ENCODE peak calls at places on chromosomes 6 and 20, in six cellular contexts. One of them, this sample, is unnamed.

GRCh38 chr6:98041921-98042320 is 758.9 kb upstream of the MMS22L start:
- DNase-seq in choroid plexus epithelial cell: no peak
- DNase-seq in activated T-cell treated with anti-CD3 and anti-CD28 coated beads for 1 hour: no peak
- DNase-seq in central memory CD4-positive, alpha-beta T cell: no peak
- DNase-seq in uterus: no peak
- DNase-seq in CD4-positive, CD25-positive, alpha-beta regulatory T cell: no peak
- DNase-seq in this sample: no peak

GRCh38 chr6:34546551-34547321 is 9.4 kb downstream of the SPDEF start:
- DNase-seq in uterus: peak
- DNase-seq in activated T-cell treated with anti-CD3 and anti-CD28 coated beads for 1 hour: no peak
- DNase-seq in CD4-positive, CD25-positive, alpha-beta regulatory T cell: no peak
- DNase-seq in choroid plexus epithelial cell: no peak
- DNase-seq in central memory CD4-positive, alpha-beta T cell: no peak
- DNase-seq in this sample: no peak

GRCh38 chr6:129184808-129185366 is 301.9 kb downstream of the LAMA2 start:
- DNase-seq in CD4-positive, CD25-positive, alpha-beta regulatory T cell: no peak
- DNase-seq in choroid plexus epithelial cell: no peak
- DNase-seq in central memory CD4-positive, alpha-beta T cell: no peak
- DNase-seq in activated T-cell treated with anti-CD3 and anti-CD28 coated beads for 1 hour: no peak
- DNase-seq in uterus: no peak
- DNase-seq in this sample: no peak

GRCh38 chr6:67129780-67130179 is 1422.8 kb upstream of the EYS start:
- DNase-seq in CD4-positive, CD25-positive, alpha-beta regulatory T cell: no peak
- DNase-seq in activated T-cell treated with anti-CD3 and anti-CD28 coated beads for 1 hour: no peak
- DNase-seq in central memory CD4-positive, alpha-beta T cell: no peak
- DNase-seq in uterus: no peak
- DNase-seq in choroid plexus epithelial cell: no peak
- DNase-seq in this sample: no peak

GRCh38 chr6:100258752-100259151 is 206.0 kb downstream of the SIM1 start:
- DNase-seq in central memory CD4-positive, alpha-beta T cell: no peak
- DNase-seq in activated T-cell treated with anti-CD3 and anti-CD28 coated beads for 1 hour: no peak
- DNase-seq in uterus: no peak
- DNase-seq in choroid plexus epithelial cell: no peak
- DNase-seq in CD4-positive, CD25-positive, alpha-beta regulatory T cell: no peak
- DNase-seq in this sample: no peak

GRCh38 chr6:54072708-54073313 is 38.4 kb upstream of the MLIP start:
- DNase-seq in uterus: no peak
- DNase-seq in activated T-cell treated with anti-CD3 and anti-CD28 coated beads for 1 hour: no peak
- DNase-seq in central memory CD4-positive, alpha-beta T cell: no peak
- DNase-seq in choroid plexus epithelial cell: peak
- DNase-seq in CD4-positive, CD25-positive, alpha-beta regulatory T cell: no peak
- DNase-seq in this sample: no peak

GRCh38 chr20:33995053-33995816 is 1.5 kb downstream of the RALY start:
- DNase-seq in choroid plexus epithelial cell: peak
- DNase-seq in activated T-cell treated with anti-CD3 and anti-CD28 coated beads for 1 hour: no peak
- DNase-seq in CD4-positive, CD25-positive, alpha-beta regulatory T cell: no peak
- DNase-seq in uterus: no peak
- DNase-seq in central memory CD4-positive, alpha-beta T cell: no peak
- DNase-seq in this sample: no peak

GRCh38 chr20:19975436-19975799 is 41.7 kb upstream of the NAA20 start:
- DNase-seq in activated T-cell treated with anti-CD3 and anti-CD28 coated beads for 1 hour: no peak
- DNase-seq in CD4-positive, CD25-positive, alpha-beta regulatory T cell: no peak
- DNase-seq in choroid plexus epithelial cell: peak
- DNase-seq in central memory CD4-positive, alpha-beta T cell: no peak
- DNase-seq in uterus: no peak
- DNase-seq in this sample: peak

GRCh38 chr20:4956200-4956810 is 45.0 kb downstream of the SLC23A2 start:
- DNase-seq in CD4-positive, CD25-positive, alpha-beta regulatory T cell: no peak
- DNase-seq in activated T-cell treated with anti-CD3 and anti-CD28 coated beads for 1 hour: no peak
- DNase-seq in uterus: no peak
- DNase-seq in central memory CD4-positive, alpha-beta T cell: peak
- DNase-seq in choroid plexus epithelial cell: peak
- DNase-seq in this sample: no peak

GRCh38 chr20:52303281-52303950 is 111.8 kb upstream of the ZFP64 start:
- DNase-seq in uterus: no peak
- DNase-seq in CD4-positive, CD25-positive, alpha-beta regulatory T cell: no peak
- DNase-seq in choroid plexus epithelial cell: no peak
- DNase-seq in central memory CD4-positive, alpha-beta T cell: no peak
- DNase-seq in activated T-cell treated with anti-CD3 and anti-CD28 coated beads for 1 hour: no peak
- DNase-seq in this sample: no peak

This sample was measured in gastrocnemius medialis.